ENCODE peak calls at places on chromosomes 16 and 17, in nine cellular contexts. R is lung microvascular endothelial cell, O is Peyer's patch, E is kidney tubule cell, J is fibroblast of the conjunctiva, C is NCI-H748 treated with DMSO at 0.1 percent for 48 hours, T is upper lobe of right lung, Q is heart left ventricle, D is fibroblast of the aortic adventitia. Z is an unnamed sample.

GRCh38 chr17:54426287-54426886 is 474.3 kb upstream of the TOM1L1 start:
- DNase-seq in R (no peak), O (no peak), E (peak; percentile 13), J (no peak), C (no peak), T (no peak), Q (no peak), D (no peak), Z (no peak)

GRCh38 chr16:70475054-70475871 is 20.9 kb downstream of the FCSK start:
- DNase-seq in R (no peak), O (no peak), E (peak; percentile 18), J (no peak), C (no peak), T (no peak), Q (peak; percentile 65), D (no peak), Z (no peak)

GRCh38 chr16:86761117-86761971 is 183.0 kb downstream of the FOXL1 start:
- DNase-seq in R (peak; percentile 65), O (peak; percentile 67), E (peak; percentile 42), J (peak; percentile 52), C (no peak), T (no peak), Q (peak; percentile 80), D (peak; percentile 81), Z (peak; percentile 40)

GRCh38 chr17:44587339-44587738 is 30.1 kb downstream of the FZD2 start:
- DNase-seq in R (no peak), O (no peak), E (peak; percentile 94), J (peak; percentile 48), C (no peak), T (peak; percentile 66), Q (peak; percentile 74), D (peak; percentile 96), Z (peak; percentile 44)

GRCh38 chr16:15752717-15753488 is 102.9 kb downstream of the NDE1 start:
- DNase-seq in R (no peak), O (no peak), E (no peak), J (no peak), C (no peak), T (no peak), Q (no peak), D (no peak), Z (no peak)

GRCh38 chr17:70564006-70564620 is 394.8 kb downstream of the KCNJ2 start:
- DNase-seq in R (no peak), O (no peak), E (no peak), J (no peak), C (no peak), T (no peak), Q (no peak), D (no peak), Z (peak; percentile 29)

GRCh38 chr17:57130708-57131461 is 45.8 kb downstream of the AKAP1 start:
- DNase-seq in R (peak; percentile 85), O (peak; percentile 84), E (peak; percentile 71), J (peak; percentile 68), C (peak; percentile 67), T (peak; percentile 83), Q (peak; percentile 86), D (peak; percentile 82), Z (peak; percentile 57)

GRCh38 chr17:10558049-10558448 is 8.6 kb upstream of the MYH2 start:
- DNase-seq in R (no peak), O (no peak), E (no peak), J (no peak), C (no peak), T (no peak), Q (no peak), D (no peak), Z (no peak)

GRCh38 chr16:81787659-81788058 is 8.6 kb downstream of the PLCG2 start:
- DNase-seq in R (no peak), O (no peak), E (no peak), J (no peak), C (no peak), T (no peak), Q (no peak), D (no peak), Z (no peak)

GRCh38 chr17:79631640-79632431 is 21.0 kb upstream of the RBFOX3 start:
- DNase-seq in R (no peak), O (peak; percentile 10), E (no peak), J (no peak), C (no peak), T (peak; percentile 38), Q (no peak), D (no peak), Z (no peak)

GRCh38 chr17:48023408-48024148 is 14.0 kb downstream of the COPZ2 start:
- DNase-seq in R (peak; percentile 49), O (peak; percentile 82), E (peak; percentile 84), J (no peak), C (peak; percentile 80), T (peak; percentile 93), Q (peak; percentile 91), D (peak; percentile 59), Z (peak; percentile 65)

Z was measured in foreskin melanocyte.